ENCODE peak calls at places on chromosomes 3 and 15, in six cellular contexts. A is K562, J is IMR-90, T is GM12878, F is HepG2, N is SK-N-SH. L is an unnamed sample.

GRCh38 chr3:46943237-46944187 is 33.0 kb downstream of the CCDC12 start:
- DNase-seq in A (no peak), J (no peak), T (no peak), F (peak; percentile 94), N (no peak), L (peak; percentile 51)

GRCh38 chr3:14780927-14781507 is 37.7 kb upstream of the FGD5 start:
- DNase-seq in A (peak; percentile 44), J (peak; percentile 30), T (peak; percentile 31), F (peak; percentile 61), N (no peak), L (peak; percentile 77)

GRCh38 chr15:99343836-99344551 is 92.7 kb downstream of the LRRC28 start:
- DNase-seq in A (no peak), J (no peak), T (no peak), F (no peak), N (peak; percentile 30), L (peak; percentile 35)

GRCh38 chr3:71311320-71312046 is 272.0 kb downstream of the FOXP1 start:
- DNase-seq in A (no peak), J (no peak), T (no peak), F (no peak), N (no peak), L (no peak)

GRCh38 chr3:99319450-99319849 is 318.9 kb upstream of the COL8A1 start:
- DNase-seq in A (no peak), J (no peak), T (no peak), F (no peak), N (no peak), L (no peak)

GRCh38 chr3:149686996-149687395 is 29.2 kb upstream of the WWTR1 start:
- DNase-seq in A (no peak), J (no peak), T (no peak), F (no peak), N (no peak), L (no peak)

GRCh38 chr15:78055923-78056713 is 21.4 kb downstream of the TBC1D2B start:
- DNase-seq in A (no peak), J (no peak), T (no peak), F (peak; percentile 67), N (no peak), L (no peak)

GRCh38 chr3:54773251-54773650 is 154.6 kb downstream of the LRTM1 start:
- DNase-seq in A (no peak), J (no peak), T (no peak), F (no peak), N (no peak), L (no peak)

GRCh38 chr15:47644713-47645112 is 72.6 kb upstream of the SEMA6D start:
- DNase-seq in A (no peak), J (no peak), T (no peak), F (no peak), N (no peak), L (no peak)

GRCh38 chr15:55958349-55958748 is 35.1 kb downstream of the NEDD4 start:
- DNase-seq in A (no peak), J (no peak), T (no peak), F (no peak), N (no peak), L (no peak)

GRCh38 chr15:69160976-69161877 is 792 bp downstream of the GLCE start:
- DNase-seq in A (peak; percentile 29), J (peak; percentile 16), T (no peak), F (peak; percentile 30), N (peak; percentile 66), L (peak; percentile 56)

GRCh38 chr3:37293646-37294045 is 119.3 kb upstream of the LRRFIP2 start:
- DNase-seq in A (no peak), J (no peak), T (no peak), F (no peak), N (no peak), L (no peak)

GRCh38 chr15:78540955-78541743 is 905 bp downstream of the PSMA4 start:
- DNase-seq in A (no peak), J (peak; percentile 5), T (no peak), F (no peak), N (peak; percentile 23), L (peak; percentile 12)

GRCh38 chr15:45759910-45760309 is 125.1 kb downstream of the SQOR start:
- DNase-seq in A (no peak), J (no peak), T (no peak), F (no peak), N (no peak), L (no peak)

GRCh38 chr3:9717050-9717555 is 13.5 kb downstream of the CPNE9 start:
- DNase-seq in A (no peak), J (no peak), T (no peak), F (no peak), N (no peak), L (no peak)
- TF ChIP-seq SMC3 in A (no peak), J (no peak), T (no peak), F (no peak), N (no peak), L (no peak)

GRCh38 chr15:71447328-71448250 is 332.3 kb downstream of the THSD4 start:
- DNase-seq in A (no peak), J (peak; percentile 36), T (no peak), F (no peak), N (no peak), L (peak; percentile 81)

GRCh38 chr15:71444866-71445590 is 329.8 kb downstream of the THSD4 start:
- DNase-seq in A (no peak), J (peak; percentile 82), T (no peak), F (peak; percentile 86), N (no peak), L (peak; percentile 92)

GRCh38 chr15:71440479-71441071 is 325.3 kb downstream of the THSD4 start:
- DNase-seq in A (no peak), J (peak; percentile 80), T (peak; percentile 23), F (peak; percentile 27), N (peak; percentile 48), L (peak; percentile 67)

GRCh38 chr15:71444032-71444810 is 328.9 kb downstream of the THSD4 start:
- DNase-seq in A (no peak), J (no peak), T (no peak), F (no peak), N (no peak), L (no peak)

GRCh38 chr15:71443538-71443937 is 328.3 kb downstream of the THSD4 start:
- DNase-seq in A (peak; percentile 53), J (peak; percentile 51), T (no peak), F (peak; percentile 23), N (peak; percentile 42), L (peak; percentile 47)
- TF ChIP-seq SMC3 in A (peak; percentile 34), J (peak; percentile 72), T (peak; percentile 70), F (peak; percentile 52), N (peak; percentile 59), L (peak; percentile 66)

DNA sequence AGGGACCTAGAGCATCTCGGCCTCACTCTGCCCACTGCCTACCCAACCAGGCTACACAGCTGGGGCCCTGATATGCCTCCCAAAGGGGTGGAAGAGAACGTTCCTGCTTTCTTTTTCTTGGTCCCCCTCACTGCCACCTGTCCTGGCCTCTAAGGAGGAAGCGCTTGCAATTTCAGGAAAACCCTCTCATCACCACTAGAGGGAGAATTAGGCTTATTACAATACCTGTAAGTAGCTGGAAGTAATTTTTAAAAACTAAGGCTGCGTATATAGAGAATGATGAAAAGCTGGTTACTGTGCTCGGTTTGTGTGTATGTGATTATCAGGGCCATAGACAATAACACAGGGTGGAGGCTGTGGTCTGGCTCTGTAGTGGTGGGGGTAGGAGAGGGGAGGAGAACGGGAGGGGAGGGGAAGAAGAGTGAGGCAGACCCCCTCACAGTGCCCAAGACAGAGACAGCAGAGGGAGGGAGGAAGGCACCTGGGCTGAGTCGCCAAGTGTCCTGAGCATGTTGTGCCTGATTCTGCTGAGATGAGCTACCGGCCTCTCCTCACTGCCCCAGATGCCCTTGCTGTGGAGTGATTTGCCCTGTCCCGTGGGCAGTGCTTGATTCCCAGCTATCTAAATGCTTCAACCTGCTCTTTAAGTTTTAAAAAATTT is 3.3 kb downstream of the GABRG3 start:
- DNase-seq in A (peak; percentile 14), J (peak; percentile 9), T (no peak), F (peak; percentile 13), N (peak; percentile 50), L (peak; percentile 35)
- TF ChIP-seq SMC3 in A (no peak), J (no peak), T (no peak), F (no peak), N (peak; percentile 24), L (peak; percentile 53)

GRCh38 chr15:74696398-74696729 is 540 bp upstream of the EDC3 start:
- DNase-seq in A (no peak), J (no peak), T (no peak), F (no peak), N (no peak), L (no peak)

GRCh38 chr15:74696808-74697207 is 984 bp upstream of the EDC3 start:
- DNase-seq in A (no peak), J (no peak), T (no peak), F (peak; percentile 23), N (no peak), L (no peak)

GRCh38 chr15:74692327-74692726 is 3.5 kb downstream of the EDC3 start:
- DNase-seq in A (no peak), J (no peak), T (no peak), F (no peak), N (no peak), L (no peak)

DNA sequence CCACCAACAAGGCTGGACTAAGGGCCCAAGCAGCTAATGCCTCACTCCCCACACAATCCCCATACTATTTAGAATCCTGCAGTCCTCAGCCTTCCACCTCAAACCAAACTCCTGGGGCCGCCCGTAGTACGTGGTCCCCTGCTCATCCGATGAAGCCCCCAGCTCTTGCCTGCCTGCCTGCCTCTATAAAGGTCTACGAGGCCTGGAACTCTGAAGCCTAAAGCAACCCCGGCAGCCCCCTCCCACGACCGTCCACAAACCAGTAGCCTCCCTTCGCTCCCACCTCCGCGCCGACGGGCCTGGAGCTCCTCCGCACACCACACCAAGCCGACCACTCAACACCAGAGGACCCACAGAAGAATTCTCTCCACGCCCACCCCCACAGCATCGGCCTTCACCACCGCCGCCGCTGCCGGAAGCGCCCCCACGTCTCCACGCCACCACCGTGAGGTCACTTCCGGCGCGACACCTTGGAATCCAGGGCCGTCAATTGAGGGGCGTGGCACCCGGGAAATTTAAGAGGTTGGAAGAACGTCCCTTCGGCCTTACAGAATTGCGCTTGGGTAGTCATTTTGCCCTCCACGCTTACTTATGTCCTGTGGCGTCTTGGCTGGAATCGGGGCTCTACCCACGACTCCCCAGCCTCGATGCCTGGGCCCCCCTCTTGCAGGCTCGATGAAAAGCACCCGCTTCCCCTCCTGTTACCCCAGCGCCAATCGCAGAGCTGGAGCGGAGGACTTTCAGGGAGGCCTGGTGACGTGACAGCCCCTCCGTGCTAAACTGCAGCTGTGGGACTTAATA is at the start of gene EDC3:
- DNase-seq in A (peak; percentile 91), J (peak; percentile 77), T (peak; percentile 40), F (peak; percentile 79), N (peak; percentile 92), L (peak; percentile 79)
- TF ChIP-seq SMC3 in A (no peak), J (no peak), T (no peak), F (no peak), N (no peak), L (no peak)

DNA sequence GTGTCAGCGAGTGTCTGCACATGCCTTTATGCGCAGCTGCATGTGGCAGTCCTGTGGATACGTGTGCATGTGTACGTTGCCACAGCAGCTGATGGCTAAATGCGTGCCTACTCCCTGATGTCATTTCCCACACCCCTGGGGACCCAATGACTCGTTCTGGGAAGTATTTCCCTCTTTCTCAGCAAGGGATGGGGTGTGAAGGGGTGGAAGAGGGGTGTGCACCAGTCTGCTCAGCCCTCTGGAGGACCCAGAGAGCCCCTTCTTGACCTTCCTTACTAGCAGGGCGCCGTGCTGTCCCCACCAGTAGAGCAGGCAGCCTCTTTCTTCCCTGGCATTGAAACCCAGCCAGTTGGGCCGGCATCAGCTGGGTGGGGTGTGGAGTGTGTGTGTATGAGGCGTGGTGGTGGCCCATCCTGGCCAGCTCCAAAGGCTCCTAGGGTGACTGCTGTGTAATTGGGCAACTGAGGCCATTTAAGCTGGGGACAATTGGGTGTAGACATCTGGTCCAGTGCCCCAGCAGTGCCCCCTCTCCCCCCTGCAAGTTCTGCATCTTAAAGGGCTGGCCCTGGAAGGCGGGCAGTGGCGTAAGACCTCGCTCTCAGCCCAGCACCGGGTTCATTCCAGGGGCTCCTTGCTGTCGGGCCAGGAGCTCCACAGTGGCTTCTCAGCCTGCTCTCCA is 19.2 kb downstream of the SNX33 start:
- DNase-seq in A (no peak), J (peak; percentile 100), T (no peak), F (peak; percentile 37), N (no peak), L (peak; percentile 98)
- TF ChIP-seq SMC3 in A (no peak), J (no peak), T (no peak), F (no peak), N (no peak), L (no peak)

L was measured in A549.